ENCODE peak calls at places on chromosomes 11 and 22, in five cellular contexts. One of them, this sample, is unnamed.

GRCh38 chr22:22940961-22941605 is 53.5 kb downstream of the IGLL5 start:
- DNase-seq in breast epithelium: no peak
- DNase-seq in GM23338: no peak
- DNase-seq in A549: no peak
- DNase-seq in K562: no peak
- DNase-seq in this sample: peak

GRCh38 chr11:72710278-72710677 is 36.1 kb upstream of the PDE2A start:
- DNase-seq in breast epithelium: no peak
- DNase-seq in GM23338: no peak
- DNase-seq in A549: no peak
- DNase-seq in K562: no peak
- DNase-seq in this sample: no peak

GRCh38 chr11:662689-663274 is 25.7 kb downstream of the DRD4 start:
- DNase-seq in breast epithelium: no peak
- DNase-seq in GM23338: peak
- DNase-seq in A549: peak
- DNase-seq in K562: peak
- DNase-seq in this sample: peak

GRCh38 chr22:41642711-41643110 is 21.6 kb downstream of the XRCC6 start:
- DNase-seq in breast epithelium: no peak
- DNase-seq in GM23338: no peak
- DNase-seq in A549: no peak
- DNase-seq in K562: no peak
- DNase-seq in this sample: no peak

GRCh38 chr11:121661796-121662508 is 209.2 kb upstream of the SORL1-AS1 start:
- DNase-seq in breast epithelium: no peak
- DNase-seq in GM23338: no peak
- DNase-seq in A549: no peak
- DNase-seq in K562: no peak
- DNase-seq in this sample: no peak

GRCh38 chr11:47551086-47551485 is 1.8 kb downstream of the CELF1 start:
- DNase-seq in breast epithelium: no peak
- DNase-seq in GM23338: peak
- DNase-seq in A549: peak
- DNase-seq in K562: peak
- DNase-seq in this sample: no peak

GRCh38 chr11:35464308-35464707 is 45.0 kb upstream of the SLC1A2 start:
- DNase-seq in breast epithelium: no peak
- DNase-seq in GM23338: no peak
- DNase-seq in A549: no peak
- DNase-seq in K562: no peak
- DNase-seq in this sample: no peak

GRCh38 chr11:16157327-16157726 is 199.0 kb downstream of the SOX6 start:
- DNase-seq in breast epithelium: no peak
- DNase-seq in GM23338: no peak
- DNase-seq in A549: no peak
- DNase-seq in K562: no peak
- DNase-seq in this sample: no peak

GRCh38 chr11:34185926-34186841 is 80.8 kb downstream of the NAT10 start:
- DNase-seq in breast epithelium: no peak
- DNase-seq in GM23338: peak
- DNase-seq in A549: no peak
- DNase-seq in K562: no peak
- DNase-seq in this sample: no peak

GRCh38 chr22:42664976-42665831 is 16.0 kb upstream of the CYB5R3 start:
- DNase-seq in breast epithelium: peak
- DNase-seq in GM23338: no peak
- DNase-seq in A549: no peak
- DNase-seq in K562: no peak
- DNase-seq in this sample: no peak

GRCh38 chr11:9568854-9569587 is 4.4 kb upstream of the WEE1 start:
- DNase-seq in breast epithelium: peak
- DNase-seq in GM23338: peak
- DNase-seq in A549: peak
- DNase-seq in K562: no peak
- DNase-seq in this sample: no peak

GRCh38 chr22:43142881-43143562 is at the start of gene MCAT:
- DNase-seq in breast epithelium: peak
- DNase-seq in GM23338: peak
- DNase-seq in A549: peak
- DNase-seq in K562: peak
- DNase-seq in this sample: peak

GRCh38 chr11:63592975-63593395 is 21.2 kb downstream of the PLAAT3 start:
- DNase-seq in breast epithelium: peak
- DNase-seq in GM23338: peak
- DNase-seq in A549: peak
- DNase-seq in K562: no peak
- DNase-seq in this sample: peak

GRCh38 chr11:130771708-130772107 is 144.6 kb downstream of the SNX19 start:
- DNase-seq in breast epithelium: no peak
- DNase-seq in GM23338: no peak
- DNase-seq in A549: no peak
- DNase-seq in K562: no peak
- DNase-seq in this sample: no peak

GRCh38 chr11:20854214-20854613 is 184.8 kb downstream of the NELL1 start:
- DNase-seq in breast epithelium: no peak
- DNase-seq in GM23338: peak
- DNase-seq in A549: no peak
- DNase-seq in K562: no peak
- DNase-seq in this sample: no peak

GRCh38 chr22:45428391-45429385 is 15.2 kb downstream of the RIBC2 start:
- DNase-seq in breast epithelium: no peak
- DNase-seq in GM23338: no peak
- DNase-seq in A549: no peak
- DNase-seq in K562: no peak
- DNase-seq in this sample: no peak

DNA sequence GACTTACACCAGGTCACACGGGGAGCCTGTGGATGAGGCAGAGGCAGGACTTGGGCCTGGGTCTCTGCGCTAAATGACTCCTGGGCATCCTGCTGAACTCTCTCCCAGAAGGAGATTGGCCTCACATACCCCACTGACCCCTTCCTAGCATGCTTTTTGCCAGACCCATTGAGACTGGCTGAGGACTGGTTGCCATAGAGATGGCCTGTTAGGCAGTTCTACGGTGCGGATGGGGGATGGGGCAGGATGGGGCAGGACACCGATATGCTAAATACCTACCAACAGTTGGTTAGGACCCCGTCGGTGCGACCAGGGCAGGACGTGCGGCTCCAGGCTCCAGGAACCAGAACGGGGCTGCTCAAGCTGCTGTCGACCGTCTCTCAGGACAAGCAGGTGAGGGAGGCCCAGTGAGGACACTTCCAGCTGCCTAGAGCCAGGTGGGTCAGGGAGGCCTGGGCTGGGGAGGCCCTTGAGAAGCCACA is at the start of gene TSGA10IP:
- DNase-seq in breast epithelium: no peak
- DNase-seq in GM23338: peak
- DNase-seq in A549: no peak
- DNase-seq in K562: no peak
- DNase-seq in this sample: no peak
- H3K27ac ChIP-seq in breast epithelium: no peak
- H3K27ac ChIP-seq in GM23338: no peak
- H3K27ac ChIP-seq in A549: no peak
- H3K27ac ChIP-seq in K562: no peak
- H3K27ac ChIP-seq in this sample: no peak

GRCh38 chr11:23542816-23543215 is 682.5 kb upstream of the CCDC179 start:
- DNase-seq in breast epithelium: no peak
- DNase-seq in GM23338: no peak
- DNase-seq in A549: no peak
- DNase-seq in K562: no peak
- DNase-seq in this sample: no peak
- H3K4me3 ChIP-seq in breast epithelium: no peak
- H3K4me3 ChIP-seq in GM23338: no peak
- H3K4me3 ChIP-seq in A549: no peak
- H3K4me3 ChIP-seq in K562: no peak
- H3K4me3 ChIP-seq in this sample: no peak

GRCh38 chr11:123174196-123175183 is 20.6 kb downstream of the CLMP start:
- DNase-seq in breast epithelium: peak
- DNase-seq in GM23338: peak
- DNase-seq in A549: no peak
- DNase-seq in K562: no peak
- DNase-seq in this sample: no peak
- H3K27ac ChIP-seq in breast epithelium: peak
- H3K27ac ChIP-seq in GM23338: peak
- H3K27ac ChIP-seq in A549: peak
- H3K27ac ChIP-seq in K562: no peak
- H3K27ac ChIP-seq in this sample: no peak

DNA sequence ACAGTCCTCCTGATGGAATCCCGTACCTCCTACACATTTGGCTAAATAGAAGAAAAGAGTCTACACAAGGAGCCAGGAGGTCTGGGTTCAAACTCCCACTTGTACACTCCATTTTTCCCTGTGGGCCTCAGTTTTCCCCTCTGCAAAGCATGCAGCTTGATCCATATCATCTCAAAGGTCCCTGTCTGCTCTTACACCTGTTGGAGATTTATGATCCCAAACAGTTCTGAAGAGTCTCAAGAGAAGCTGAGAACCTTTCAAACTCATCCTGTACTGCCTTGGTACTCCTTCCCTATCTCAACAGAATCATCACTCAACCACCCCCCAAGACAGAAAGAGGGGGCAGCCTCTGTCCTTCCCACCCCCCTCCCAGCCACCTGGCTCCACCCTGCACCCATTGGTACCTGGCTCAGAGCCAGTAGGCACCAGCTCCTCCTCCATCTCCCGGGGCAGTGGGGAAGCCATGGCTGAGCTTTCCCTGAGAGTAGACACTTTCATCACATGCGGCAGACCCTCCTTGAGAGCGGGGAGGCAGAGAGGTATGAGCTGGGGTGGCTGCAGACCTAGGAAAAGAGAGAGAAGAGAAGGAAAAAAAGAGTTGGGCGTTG is 3.3 kb downstream of the TNKS1BP1 start:
- DNase-seq in breast epithelium: no peak
- DNase-seq in GM23338: no peak
- DNase-seq in A549: peak
- DNase-seq in K562: no peak
- DNase-seq in this sample: no peak
- H3K4me3 ChIP-seq in breast epithelium: peak
- H3K4me3 ChIP-seq in GM23338: no peak
- H3K4me3 ChIP-seq in A549: peak
- H3K4me3 ChIP-seq in K562: no peak
- H3K4me3 ChIP-seq in this sample: peak

DNA sequence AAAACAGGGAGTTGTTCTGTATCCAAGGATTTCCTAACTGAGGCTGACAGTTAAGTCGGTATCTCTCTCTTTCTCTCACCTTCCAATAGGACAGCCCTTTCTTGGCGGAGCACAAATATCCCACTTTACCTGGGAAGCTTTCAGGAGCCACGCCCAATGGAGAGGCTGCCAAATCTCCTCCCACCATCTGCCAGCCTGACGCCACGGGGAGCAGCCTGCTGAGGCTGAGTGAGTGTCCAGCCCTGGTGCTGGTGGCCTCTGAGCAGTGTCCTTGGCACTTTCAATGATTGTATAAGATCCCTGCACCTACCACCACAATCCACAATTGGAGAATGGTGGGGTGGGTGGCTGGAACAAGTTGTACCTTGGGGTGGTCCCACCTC is 33.7 kb downstream of the CYB5R2 start:
- DNase-seq in breast epithelium: no peak
- DNase-seq in GM23338: no peak
- DNase-seq in A549: no peak
- DNase-seq in K562: no peak
- DNase-seq in this sample: no peak
- H3K27ac ChIP-seq in breast epithelium: peak
- H3K27ac ChIP-seq in GM23338: no peak
- H3K27ac ChIP-seq in A549: no peak
- H3K27ac ChIP-seq in K562: no peak
- H3K27ac ChIP-seq in this sample: no peak

DNA sequence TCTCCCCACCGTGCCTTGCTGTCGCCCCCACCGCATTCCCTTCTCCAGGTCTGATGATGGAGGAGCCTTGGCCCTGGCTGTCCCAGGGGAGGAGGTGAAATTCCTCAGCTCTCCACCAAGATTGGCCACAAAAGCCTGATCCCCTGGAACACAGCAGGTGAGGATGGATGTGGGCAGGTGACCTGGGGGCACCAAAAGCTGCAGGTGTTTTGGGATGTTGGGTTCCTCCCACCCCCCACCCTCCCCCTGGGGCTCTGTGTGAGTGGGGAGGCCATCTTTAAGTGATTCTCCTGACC is 640 bp downstream of the TRIOBP start:
- DNase-seq in breast epithelium: no peak
- DNase-seq in GM23338: no peak
- DNase-seq in A549: no peak
- DNase-seq in K562: no peak
- DNase-seq in this sample: no peak
- H3K4me3 ChIP-seq in breast epithelium: no peak
- H3K4me3 ChIP-seq in GM23338: peak
- H3K4me3 ChIP-seq in A549: no peak
- H3K4me3 ChIP-seq in K562: no peak
- H3K4me3 ChIP-seq in this sample: no peak

This sample was measured in dorsolateral prefrontal cortex.